ENCODE peak calls at places on chromosomes 1 and 21, in ten cellular contexts. One of them, this sample, is unnamed.

GRCh38 chr1:15799004-15799867 is 8.2 kb downstream of the UQCRHL start:
- DNase-seq in body of pancreas: peak
- DNase-seq in right cardiac atrium: peak
- DNase-seq in coronary artery: peak
- DNase-seq in esophagus squamous epithelium: no peak
- DNase-seq in tibial artery: peak
- DNase-seq in thoracic aorta: peak
- DNase-seq in fibroblast of lung: peak
- DNase-seq in heart left ventricle: peak
- DNase-seq in mesenchymal stem cell: peak
- DNase-seq in this sample: no peak

GRCh38 chr1:155083865-155084721 is 5.5 kb downstream of the EFNA3 start:
- DNase-seq in body of pancreas: peak
- DNase-seq in right cardiac atrium: peak
- DNase-seq in coronary artery: peak
- DNase-seq in esophagus squamous epithelium: no peak
- DNase-seq in tibial artery: no peak
- DNase-seq in thoracic aorta: no peak
- DNase-seq in fibroblast of lung: peak
- DNase-seq in heart left ventricle: no peak
- DNase-seq in mesenchymal stem cell: peak
- DNase-seq in this sample: no peak

GRCh38 chr1:218705911-218706893 is 361.1 kb downstream of the TGFB2 start:
- DNase-seq in body of pancreas: no peak
- DNase-seq in right cardiac atrium: no peak
- DNase-seq in coronary artery: no peak
- DNase-seq in esophagus squamous epithelium: no peak
- DNase-seq in tibial artery: no peak
- DNase-seq in thoracic aorta: no peak
- DNase-seq in fibroblast of lung: peak
- DNase-seq in heart left ventricle: no peak
- DNase-seq in mesenchymal stem cell: peak
- DNase-seq in this sample: no peak

GRCh38 chr1:3743421-3743820 is 8.8 kb upstream of the CCDC27 start:
- DNase-seq in body of pancreas: no peak
- DNase-seq in right cardiac atrium: no peak
- DNase-seq in coronary artery: no peak
- DNase-seq in esophagus squamous epithelium: no peak
- DNase-seq in tibial artery: no peak
- DNase-seq in thoracic aorta: no peak
- DNase-seq in fibroblast of lung: no peak
- DNase-seq in heart left ventricle: no peak
- DNase-seq in mesenchymal stem cell: no peak
- DNase-seq in this sample: no peak

GRCh38 chr1:17998889-17999288 is 108.7 kb upstream of the IGSF21 start:
- DNase-seq in body of pancreas: peak
- DNase-seq in right cardiac atrium: no peak
- DNase-seq in coronary artery: no peak
- DNase-seq in esophagus squamous epithelium: no peak
- DNase-seq in tibial artery: no peak
- DNase-seq in thoracic aorta: no peak
- DNase-seq in fibroblast of lung: no peak
- DNase-seq in heart left ventricle: no peak
- DNase-seq in mesenchymal stem cell: no peak
- DNase-seq in this sample: no peak

GRCh38 chr1:2137257-2138121 is 57.1 kb downstream of the FAAP20 start:
- DNase-seq in body of pancreas: no peak
- DNase-seq in right cardiac atrium: no peak
- DNase-seq in coronary artery: no peak
- DNase-seq in esophagus squamous epithelium: no peak
- DNase-seq in tibial artery: no peak
- DNase-seq in thoracic aorta: no peak
- DNase-seq in fibroblast of lung: no peak
- DNase-seq in heart left ventricle: no peak
- DNase-seq in mesenchymal stem cell: no peak
- DNase-seq in this sample: no peak

GRCh38 chr21:45983981-45984551 is 2.5 kb downstream of the COL6A1 start:
- DNase-seq in body of pancreas: no peak
- DNase-seq in right cardiac atrium: peak
- DNase-seq in coronary artery: no peak
- DNase-seq in esophagus squamous epithelium: no peak
- DNase-seq in tibial artery: peak
- DNase-seq in thoracic aorta: no peak
- DNase-seq in fibroblast of lung: no peak
- DNase-seq in heart left ventricle: peak
- DNase-seq in mesenchymal stem cell: no peak
- DNase-seq in this sample: no peak

GRCh38 chr1:10916311-10916710 is 96.1 kb upstream of the TARDBP start:
- DNase-seq in body of pancreas: no peak
- DNase-seq in right cardiac atrium: no peak
- DNase-seq in coronary artery: no peak
- DNase-seq in esophagus squamous epithelium: no peak
- DNase-seq in tibial artery: no peak
- DNase-seq in thoracic aorta: no peak
- DNase-seq in fibroblast of lung: no peak
- DNase-seq in heart left ventricle: no peak
- DNase-seq in mesenchymal stem cell: no peak
- DNase-seq in this sample: no peak

GRCh38 chr1:178126790-178127189 is 32.9 kb downstream of the RASAL2 start:
- DNase-seq in body of pancreas: no peak
- DNase-seq in right cardiac atrium: no peak
- DNase-seq in coronary artery: no peak
- DNase-seq in esophagus squamous epithelium: no peak
- DNase-seq in tibial artery: no peak
- DNase-seq in thoracic aorta: no peak
- DNase-seq in fibroblast of lung: peak
- DNase-seq in heart left ventricle: no peak
- DNase-seq in mesenchymal stem cell: peak
- DNase-seq in this sample: no peak

GRCh38 chr1:30670195-30671060 is 53.0 kb downstream of the MATN1 start:
- DNase-seq in body of pancreas: no peak
- DNase-seq in right cardiac atrium: no peak
- DNase-seq in coronary artery: no peak
- DNase-seq in esophagus squamous epithelium: no peak
- DNase-seq in tibial artery: no peak
- DNase-seq in thoracic aorta: no peak
- DNase-seq in fibroblast of lung: peak
- DNase-seq in heart left ventricle: no peak
- DNase-seq in mesenchymal stem cell: no peak
- DNase-seq in this sample: no peak

GRCh38 chr1:100206301-100206700 is 28.2 kb upstream of the LRRC39 start:
- DNase-seq in body of pancreas: no peak
- DNase-seq in right cardiac atrium: no peak
- DNase-seq in coronary artery: no peak
- DNase-seq in esophagus squamous epithelium: no peak
- DNase-seq in tibial artery: no peak
- DNase-seq in thoracic aorta: no peak
- DNase-seq in fibroblast of lung: no peak
- DNase-seq in heart left ventricle: no peak
- DNase-seq in mesenchymal stem cell: no peak
- DNase-seq in this sample: no peak

GRCh38 chr1:19596065-19596718 is 47.9 kb upstream of the NBL1 start:
- DNase-seq in body of pancreas: no peak
- DNase-seq in right cardiac atrium: no peak
- DNase-seq in coronary artery: no peak
- DNase-seq in esophagus squamous epithelium: no peak
- DNase-seq in tibial artery: no peak
- DNase-seq in thoracic aorta: no peak
- DNase-seq in fibroblast of lung: no peak
- DNase-seq in heart left ventricle: no peak
- DNase-seq in mesenchymal stem cell: no peak
- DNase-seq in this sample: peak

GRCh38 chr1:82598816-82599215 is 798.1 kb downstream of the ADGRL2 start:
- DNase-seq in body of pancreas: no peak
- DNase-seq in right cardiac atrium: no peak
- DNase-seq in coronary artery: no peak
- DNase-seq in esophagus squamous epithelium: no peak
- DNase-seq in tibial artery: no peak
- DNase-seq in thoracic aorta: no peak
- DNase-seq in fibroblast of lung: no peak
- DNase-seq in heart left ventricle: no peak
- DNase-seq in mesenchymal stem cell: no peak
- DNase-seq in this sample: no peak

GRCh38 chr1:30400436-30400975 is 322.9 kb downstream of the MATN1 start:
- DNase-seq in body of pancreas: no peak
- DNase-seq in right cardiac atrium: no peak
- DNase-seq in coronary artery: no peak
- DNase-seq in esophagus squamous epithelium: no peak
- DNase-seq in tibial artery: no peak
- DNase-seq in thoracic aorta: no peak
- DNase-seq in fibroblast of lung: no peak
- DNase-seq in heart left ventricle: no peak
- DNase-seq in mesenchymal stem cell: no peak
- DNase-seq in this sample: no peak

GRCh38 chr1:10210841-10211804 is 753 bp downstream of the KIF1B start:
- DNase-seq in body of pancreas: peak
- DNase-seq in right cardiac atrium: peak
- DNase-seq in coronary artery: peak
- DNase-seq in esophagus squamous epithelium: peak
- DNase-seq in tibial artery: peak
- DNase-seq in thoracic aorta: peak
- DNase-seq in fibroblast of lung: peak
- DNase-seq in heart left ventricle: peak
- DNase-seq in mesenchymal stem cell: peak
- DNase-seq in this sample: peak

GRCh38 chr1:167501513-167502191 is 16.7 kb downstream of the CD247 start:
- DNase-seq in body of pancreas: peak
- DNase-seq in right cardiac atrium: no peak
- DNase-seq in coronary artery: no peak
- DNase-seq in esophagus squamous epithelium: no peak
- DNase-seq in tibial artery: no peak
- DNase-seq in thoracic aorta: no peak
- DNase-seq in fibroblast of lung: no peak
- DNase-seq in heart left ventricle: no peak
- DNase-seq in mesenchymal stem cell: no peak
- DNase-seq in this sample: no peak

GRCh38 chr1:51157411-51157810 is 55.4 kb downstream of the C1orf185 start:
- DNase-seq in body of pancreas: no peak
- DNase-seq in right cardiac atrium: no peak
- DNase-seq in coronary artery: no peak
- DNase-seq in esophagus squamous epithelium: no peak
- DNase-seq in tibial artery: no peak
- DNase-seq in thoracic aorta: no peak
- DNase-seq in fibroblast of lung: no peak
- DNase-seq in heart left ventricle: no peak
- DNase-seq in mesenchymal stem cell: no peak
- DNase-seq in this sample: no peak

GRCh38 chr1:212640223-212640885 is 31.8 kb downstream of the ATF3 start:
- DNase-seq in body of pancreas: no peak
- DNase-seq in right cardiac atrium: no peak
- DNase-seq in coronary artery: no peak
- DNase-seq in esophagus squamous epithelium: no peak
- DNase-seq in tibial artery: no peak
- DNase-seq in thoracic aorta: no peak
- DNase-seq in fibroblast of lung: no peak
- DNase-seq in heart left ventricle: no peak
- DNase-seq in mesenchymal stem cell: no peak
- DNase-seq in this sample: no peak

GRCh38 chr1:83615379-83615778 is 383.6 kb downstream of the TTLL7 start:
- DNase-seq in body of pancreas: no peak
- DNase-seq in right cardiac atrium: no peak
- DNase-seq in coronary artery: no peak
- DNase-seq in esophagus squamous epithelium: no peak
- DNase-seq in tibial artery: no peak
- DNase-seq in thoracic aorta: no peak
- DNase-seq in fibroblast of lung: no peak
- DNase-seq in heart left ventricle: no peak
- DNase-seq in mesenchymal stem cell: no peak
- DNase-seq in this sample: no peak

GRCh38 chr1:83619497-83619896 is 379.4 kb downstream of the TTLL7 start:
- DNase-seq in body of pancreas: no peak
- DNase-seq in right cardiac atrium: no peak
- DNase-seq in coronary artery: no peak
- DNase-seq in esophagus squamous epithelium: no peak
- DNase-seq in tibial artery: no peak
- DNase-seq in thoracic aorta: no peak
- DNase-seq in fibroblast of lung: no peak
- DNase-seq in heart left ventricle: no peak
- DNase-seq in mesenchymal stem cell: no peak
- DNase-seq in this sample: no peak
- H3K27ac ChIP-seq in body of pancreas: no peak
- H3K27ac ChIP-seq in right cardiac atrium: no peak
- H3K27ac ChIP-seq in coronary artery: no peak
- H3K27ac ChIP-seq in esophagus squamous epithelium: no peak
- H3K27ac ChIP-seq in tibial artery: no peak
- H3K27ac ChIP-seq in thoracic aorta: no peak
- H3K27ac ChIP-seq in fibroblast of lung: no peak
- H3K27ac ChIP-seq in heart left ventricle: no peak
- H3K27ac ChIP-seq in mesenchymal stem cell: no peak
- H3K27ac ChIP-seq in this sample: no peak

GRCh38 chr1:235075955-235076308 is 52.7 kb downstream of the TOMM20 start:
- DNase-seq in body of pancreas: no peak
- DNase-seq in right cardiac atrium: no peak
- DNase-seq in coronary artery: no peak
- DNase-seq in esophagus squamous epithelium: no peak
- DNase-seq in tibial artery: no peak
- DNase-seq in thoracic aorta: no peak
- DNase-seq in fibroblast of lung: no peak
- DNase-seq in heart left ventricle: no peak
- DNase-seq in mesenchymal stem cell: no peak
- DNase-seq in this sample: no peak
- H3K27ac ChIP-seq in body of pancreas: peak
- H3K27ac ChIP-seq in right cardiac atrium: peak
- H3K27ac ChIP-seq in coronary artery: peak
- H3K27ac ChIP-seq in esophagus squamous epithelium: peak
- H3K27ac ChIP-seq in tibial artery: peak
- H3K27ac ChIP-seq in thoracic aorta: peak
- H3K27ac ChIP-seq in fibroblast of lung: peak
- H3K27ac ChIP-seq in heart left ventricle: peak
- H3K27ac ChIP-seq in mesenchymal stem cell: peak
- H3K27ac ChIP-seq in this sample: peak

GRCh38 chr1:202810193-202810614 is 550 bp upstream of the PCAT6 start:
- DNase-seq in body of pancreas: no peak
- DNase-seq in right cardiac atrium: no peak
- DNase-seq in coronary artery: no peak
- DNase-seq in esophagus squamous epithelium: no peak
- DNase-seq in tibial artery: no peak
- DNase-seq in thoracic aorta: no peak
- DNase-seq in fibroblast of lung: no peak
- DNase-seq in heart left ventricle: no peak
- DNase-seq in mesenchymal stem cell: no peak
- DNase-seq in this sample: no peak
- H3K27ac ChIP-seq in body of pancreas: peak
- H3K27ac ChIP-seq in right cardiac atrium: peak
- H3K27ac ChIP-seq in coronary artery: peak
- H3K27ac ChIP-seq in esophagus squamous epithelium: peak
- H3K27ac ChIP-seq in tibial artery: peak
- H3K27ac ChIP-seq in thoracic aorta: peak
- H3K27ac ChIP-seq in fibroblast of lung: peak
- H3K27ac ChIP-seq in heart left ventricle: peak
- H3K27ac ChIP-seq in mesenchymal stem cell: peak
- H3K27ac ChIP-seq in this sample: no peak

DNA sequence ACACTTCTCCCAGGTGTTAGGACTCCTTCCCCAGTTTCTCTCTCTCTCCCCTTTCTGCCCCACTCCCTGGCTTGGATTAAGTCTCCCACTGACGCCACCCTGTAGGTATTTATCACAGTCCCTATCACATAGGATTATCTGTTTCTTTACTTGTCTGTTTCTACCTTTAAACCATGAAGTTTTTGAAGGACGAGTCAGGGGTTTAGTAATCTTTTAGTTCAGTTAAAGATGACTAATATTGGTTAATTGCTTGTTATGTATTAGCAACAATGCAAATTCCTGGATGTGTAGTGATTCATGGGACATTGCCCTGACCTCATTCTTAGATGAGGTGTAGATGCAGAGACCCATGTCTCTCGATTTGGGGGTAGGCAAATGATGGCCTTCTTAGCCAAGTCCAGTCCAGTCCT is 6.4 kb downstream of the LAMC1 start:
- DNase-seq in body of pancreas: no peak
- DNase-seq in right cardiac atrium: no peak
- DNase-seq in coronary artery: no peak
- DNase-seq in esophagus squamous epithelium: no peak
- DNase-seq in tibial artery: no peak
- DNase-seq in thoracic aorta: no peak
- DNase-seq in fibroblast of lung: peak
- DNase-seq in heart left ventricle: no peak
- DNase-seq in mesenchymal stem cell: peak
- DNase-seq in this sample: no peak
- H3K27ac ChIP-seq in body of pancreas: no peak
- H3K27ac ChIP-seq in right cardiac atrium: peak
- H3K27ac ChIP-seq in coronary artery: peak
- H3K27ac ChIP-seq in esophagus squamous epithelium: peak
- H3K27ac ChIP-seq in tibial artery: no peak
- H3K27ac ChIP-seq in thoracic aorta: no peak
- H3K27ac ChIP-seq in fibroblast of lung: peak
- H3K27ac ChIP-seq in heart left ventricle: no peak
- H3K27ac ChIP-seq in mesenchymal stem cell: peak
- H3K27ac ChIP-seq in this sample: no peak

This sample was measured in dorsolateral prefrontal cortex.